ENCODE peak calls at places on chromosomes 2 and 18, in six cellular contexts. One of them, this sample, is unnamed.

GRCh38 chr2:9539530-9539929 is 16.1 kb downstream of the ADAM17 start:
- DNase-seq in GM03348: no peak
- DNase-seq in astrocyte: peak; percentile 40
- DNase-seq in effector CD4-positive, alpha-beta T cell: no peak
- DNase-seq in activated CD4-positive, alpha-beta T cell treated with anti-CD3 and anti-CD28 coated beads, Interleukin-2, amount 50 U/mL, for 4 hours: no peak
- DNase-seq in ELF-1: no peak
- DNase-seq in this sample: no peak

GRCh38 chr2:168874368-168875005 is 15.7 kb downstream of the SPC25 start:
- DNase-seq in astrocyte: no peak
- DNase-seq in ELF-1: no peak
- DNase-seq in activated CD4-positive, alpha-beta T cell treated with anti-CD3 and anti-CD28 coated beads, Interleukin-2, amount 50 U/mL, for 4 hours: no peak
- DNase-seq in GM03348: no peak
- DNase-seq in effector CD4-positive, alpha-beta T cell: no peak
- DNase-seq in this sample: no peak

GRCh38 chr18:74665346-74665745 is 67.7 kb downstream of the ZNF407 start:
- DNase-seq in effector CD4-positive, alpha-beta T cell: no peak
- DNase-seq in activated CD4-positive, alpha-beta T cell treated with anti-CD3 and anti-CD28 coated beads, Interleukin-2, amount 50 U/mL, for 4 hours: no peak
- DNase-seq in ELF-1: no peak
- DNase-seq in GM03348: no peak
- DNase-seq in astrocyte: no peak
- DNase-seq in this sample: no peak

GRCh38 chr2:60549250-60550150 is 4.0 kb downstream of the BCL11A start:
- DNase-seq in ELF-1: peak; percentile 86
- DNase-seq in GM03348: peak; percentile 61
- DNase-seq in effector CD4-positive, alpha-beta T cell: no peak
- DNase-seq in astrocyte: no peak
- DNase-seq in activated CD4-positive, alpha-beta T cell treated with anti-CD3 and anti-CD28 coated beads, Interleukin-2, amount 50 U/mL, for 4 hours: no peak
- DNase-seq in this sample: no peak

GRCh38 chr2:21793461-21793860 is 669.7 kb downstream of the TDRD15 start:
- DNase-seq in activated CD4-positive, alpha-beta T cell treated with anti-CD3 and anti-CD28 coated beads, Interleukin-2, amount 50 U/mL, for 4 hours: no peak
- DNase-seq in astrocyte: no peak
- DNase-seq in effector CD4-positive, alpha-beta T cell: no peak
- DNase-seq in GM03348: no peak
- DNase-seq in ELF-1: no peak
- DNase-seq in this sample: no peak

GRCh38 chr18:43665239-43665788 is 388.0 kb upstream of the SYT4 start:
- DNase-seq in effector CD4-positive, alpha-beta T cell: no peak
- DNase-seq in GM03348: peak; percentile 69
- DNase-seq in astrocyte: peak; percentile 89
- DNase-seq in ELF-1: no peak
- DNase-seq in activated CD4-positive, alpha-beta T cell treated with anti-CD3 and anti-CD28 coated beads, Interleukin-2, amount 50 U/mL, for 4 hours: no peak
- DNase-seq in this sample: no peak

GRCh38 chr18:10543277-10543676 is 17.4 kb downstream of the NAPG start:
- DNase-seq in effector CD4-positive, alpha-beta T cell: no peak
- DNase-seq in activated CD4-positive, alpha-beta T cell treated with anti-CD3 and anti-CD28 coated beads, Interleukin-2, amount 50 U/mL, for 4 hours: no peak
- DNase-seq in astrocyte: peak; percentile 55
- DNase-seq in ELF-1: no peak
- DNase-seq in GM03348: no peak
- DNase-seq in this sample: no peak

GRCh38 chr2:9114457-9114856 is 92.2 kb upstream of the ASAP2 start:
- DNase-seq in activated CD4-positive, alpha-beta T cell treated with anti-CD3 and anti-CD28 coated beads, Interleukin-2, amount 50 U/mL, for 4 hours: no peak
- DNase-seq in astrocyte: no peak
- DNase-seq in ELF-1: no peak
- DNase-seq in effector CD4-positive, alpha-beta T cell: no peak
- DNase-seq in GM03348: no peak
- DNase-seq in this sample: no peak

GRCh38 chr2:219632758-219633101 is 5.3 kb downstream of the SLC4A3 start:
- DNase-seq in astrocyte: no peak
- DNase-seq in effector CD4-positive, alpha-beta T cell: no peak
- DNase-seq in GM03348: no peak
- DNase-seq in ELF-1: no peak
- DNase-seq in activated CD4-positive, alpha-beta T cell treated with anti-CD3 and anti-CD28 coated beads, Interleukin-2, amount 50 U/mL, for 4 hours: no peak
- DNase-seq in this sample: no peak

GRCh38 chr2:100494712-100495111 is 24.4 kb downstream of the NMS start:
- DNase-seq in activated CD4-positive, alpha-beta T cell treated with anti-CD3 and anti-CD28 coated beads, Interleukin-2, amount 50 U/mL, for 4 hours: no peak
- DNase-seq in ELF-1: no peak
- DNase-seq in astrocyte: no peak
- DNase-seq in GM03348: no peak
- DNase-seq in effector CD4-positive, alpha-beta T cell: no peak
- DNase-seq in this sample: no peak

GRCh38 chr2:10770956-10771750 is 41.4 kb downstream of the PDIA6 start:
- DNase-seq in GM03348: no peak
- DNase-seq in effector CD4-positive, alpha-beta T cell: no peak
- DNase-seq in astrocyte: no peak
- DNase-seq in ELF-1: no peak
- DNase-seq in activated CD4-positive, alpha-beta T cell treated with anti-CD3 and anti-CD28 coated beads, Interleukin-2, amount 50 U/mL, for 4 hours: no peak
- DNase-seq in this sample: no peak

GRCh38 chr18:47779381-47779780 is 151.1 kb downstream of the SMAD2 start:
- DNase-seq in GM03348: no peak
- DNase-seq in astrocyte: no peak
- DNase-seq in ELF-1: no peak
- DNase-seq in activated CD4-positive, alpha-beta T cell treated with anti-CD3 and anti-CD28 coated beads, Interleukin-2, amount 50 U/mL, for 4 hours: no peak
- DNase-seq in effector CD4-positive, alpha-beta T cell: no peak
- DNase-seq in this sample: no peak

GRCh38 chr2:3534251-3534814 is 15.0 kb upstream of the ADI1 start:
- DNase-seq in ELF-1: no peak
- DNase-seq in GM03348: no peak
- DNase-seq in effector CD4-positive, alpha-beta T cell: no peak
- DNase-seq in astrocyte: no peak
- DNase-seq in activated CD4-positive, alpha-beta T cell treated with anti-CD3 and anti-CD28 coated beads, Interleukin-2, amount 50 U/mL, for 4 hours: no peak
- DNase-seq in this sample: no peak

GRCh38 chr2:183125659-183126341 is 1.6 kb downstream of the NUP35 start:
- DNase-seq in GM03348: no peak
- DNase-seq in activated CD4-positive, alpha-beta T cell treated with anti-CD3 and anti-CD28 coated beads, Interleukin-2, amount 50 U/mL, for 4 hours: no peak
- DNase-seq in effector CD4-positive, alpha-beta T cell: no peak
- DNase-seq in ELF-1: peak; percentile 56
- DNase-seq in astrocyte: no peak
- DNase-seq in this sample: no peak

GRCh38 chr2:63842149-63843061 is 709 bp downstream of the UGP2 start:
- DNase-seq in effector CD4-positive, alpha-beta T cell: no peak
- DNase-seq in ELF-1: peak; percentile 57
- DNase-seq in activated CD4-positive, alpha-beta T cell treated with anti-CD3 and anti-CD28 coated beads, Interleukin-2, amount 50 U/mL, for 4 hours: no peak
- DNase-seq in GM03348: peak; percentile 51
- DNase-seq in astrocyte: peak; percentile 54
- DNase-seq in this sample: peak; percentile 48

GRCh38 chr2:152600698-152601097 is 116.6 kb downstream of the PRPF40A start:
- DNase-seq in astrocyte: peak; percentile 39
- DNase-seq in activated CD4-positive, alpha-beta T cell treated with anti-CD3 and anti-CD28 coated beads, Interleukin-2, amount 50 U/mL, for 4 hours: no peak
- DNase-seq in ELF-1: no peak
- DNase-seq in effector CD4-positive, alpha-beta T cell: no peak
- DNase-seq in GM03348: peak; percentile 30
- DNase-seq in this sample: no peak

GRCh38 chr2:176128172-176129012 is 1.1 kb upstream of the HOXD8 start:
- DNase-seq in GM03348: peak; percentile 47
- DNase-seq in activated CD4-positive, alpha-beta T cell treated with anti-CD3 and anti-CD28 coated beads, Interleukin-2, amount 50 U/mL, for 4 hours: no peak
- DNase-seq in effector CD4-positive, alpha-beta T cell: no peak
- DNase-seq in astrocyte: no peak
- DNase-seq in ELF-1: peak; percentile 81
- DNase-seq in this sample: no peak

This sample was measured in dorsolateral prefrontal cortex.